ENCODE peak calls at places on chromosomes 16 and 17, in eight cellular contexts. E, K, O, Y, R, I, X and P are unnamed samples.

GRCh38 chr17:58324409-58325288 is 3.9 kb downstream of the TSPOAP1 start:
- DNase-seq in Y (peak; percentile 43), R (peak; percentile 52), X (no peak), E (peak; percentile 67), O (peak; percentile 30), I (no peak), K (no peak), P (no peak)

GRCh38 chr16:77171750-77172635 is 19.0 kb upstream of the MON1B start:
- DNase-seq in O (peak; percentile 56), X (no peak), K (peak; percentile 84), I (peak; percentile 43), Y (peak; percentile 11), R (no peak), E (peak; percentile 33), P (peak; percentile 28)

GRCh38 chr16:81703177-81704155 is 75.6 kb upstream of the PLCG2 start:
- DNase-seq in R (no peak), O (no peak), K (peak; percentile 29), E (no peak), Y (no peak), X (no peak), I (no peak), P (no peak)

GRCh38 chr17:73827627-73828241 is 183.5 kb upstream of the SDK2 start:
- DNase-seq in I (no peak), E (no peak), X (no peak), Y (no peak), R (no peak), O (no peak), K (no peak), P (no peak)

GRCh38 chr16:2042666-2043295 is 4.9 kb downstream of the NTHL1 start:
- DNase-seq in I (no peak), X (no peak), R (no peak), K (no peak), E (peak; percentile 50), Y (no peak), O (no peak), P (no peak)

GRCh38 chr17:7234100-7235012 is at the start of gene DVL2:
- DNase-seq in X (peak; percentile 87), R (peak; percentile 97), I (peak; percentile 98), E (peak; percentile 95), Y (peak; percentile 91), K (peak; percentile 89), O (peak; percentile 97), P (peak; percentile 95)

GRCh38 chr16:85025781-85026653 is 1.6 kb upstream of the KIAA0513 start:
- DNase-seq in X (no peak), K (peak; percentile 33), O (no peak), Y (no peak), E (no peak), R (no peak), I (no peak), P (no peak)

GRCh38 chr16:49461517-49461951 is 87.9 kb downstream of the C16orf78 start:
- DNase-seq in X (no peak), K (no peak), Y (no peak), R (peak; percentile 18), I (no peak), E (no peak), O (no peak), P (no peak)

GRCh38 chr16:84449156-84450140 is 55.0 kb downstream of the MEAK7 start:
- DNase-seq in X (no peak), I (no peak), E (no peak), K (no peak), Y (no peak), R (no peak), O (no peak), P (no peak)

GRCh38 chr16:58509256-58510096 is 5.8 kb upstream of the SETD6 start:
- DNase-seq in E (no peak), Y (no peak), R (no peak), I (no peak), X (no peak), O (no peak), K (no peak), P (no peak)

GRCh38 chr16:10883004-10883403 is 6.0 kb downstream of the CIITA start:
- DNase-seq in O (no peak), R (no peak), I (no peak), X (no peak), Y (no peak), K (no peak), E (no peak), P (no peak)

GRCh38 chr17:49616086-49616485 is 40.4 kb downstream of the NXPH3 start:
- DNase-seq in I (no peak), O (no peak), K (no peak), E (no peak), Y (no peak), R (no peak), X (no peak), P (peak; percentile 12)